ENCODE peak calls at places on chromosomes 4 and X, in six cellular contexts. One of them, this sample, is unnamed. For H3K4me1, the result is how much of the 10 kb centered on the place peaks cover.

GRCh38 chr4:135804785-135805184 is 1603.2 kb upstream of the PABPC4L start:
- DNase-seq in esophagus muscularis mucosa: no peak
- DNase-seq in tibial nerve: no peak
- DNase-seq in A549: no peak
- DNase-seq in GM12878: no peak
- DNase-seq in stomach: no peak
- DNase-seq in this sample: no peak

GRCh38 chr4:95506264-95506663 is 42.5 kb downstream of the UNC5C start:
- DNase-seq in esophagus muscularis mucosa: no peak
- DNase-seq in stomach: no peak
- DNase-seq in GM12878: no peak
- DNase-seq in A549: no peak
- DNase-seq in tibial nerve: no peak
- DNase-seq in this sample: no peak

GRCh38 chr4:56613101-56613862 is 67.8 kb downstream of the HOPX start:
- DNase-seq in GM12878: no peak
- DNase-seq in A549: peak
- DNase-seq in esophagus muscularis mucosa: no peak
- DNase-seq in stomach: no peak
- DNase-seq in tibial nerve: no peak
- DNase-seq in this sample: no peak

GRCh38 chr4:46445689-46446339 is 55.9 kb upstream of the GABRA2 start:
- DNase-seq in tibial nerve: no peak
- DNase-seq in stomach: no peak
- DNase-seq in GM12878: no peak
- DNase-seq in esophagus muscularis mucosa: no peak
- DNase-seq in A549: no peak
- DNase-seq in this sample: no peak

GRCh38 chrX:19571708-19572107 is 56.4 kb upstream of the MAP3K15 start:
- DNase-seq in stomach: no peak
- DNase-seq in esophagus muscularis mucosa: no peak
- DNase-seq in A549: no peak
- DNase-seq in tibial nerve: no peak
- DNase-seq in GM12878: no peak
- DNase-seq in this sample: no peak

GRCh38 chr4:139890810-139891209 is 225.2 kb downstream of the MGST2 start:
- DNase-seq in stomach: no peak
- DNase-seq in esophagus muscularis mucosa: no peak
- DNase-seq in tibial nerve: no peak
- DNase-seq in A549: no peak
- DNase-seq in GM12878: no peak
- DNase-seq in this sample: no peak

GRCh38 chr4:130359537-130359936 is 1263.6 kb downstream of the C4orf33 start:
- DNase-seq in esophagus muscularis mucosa: no peak
- DNase-seq in stomach: no peak
- DNase-seq in GM12878: no peak
- DNase-seq in tibial nerve: no peak
- DNase-seq in A549: peak
- DNase-seq in this sample: no peak

GRCh38 chr4:67861513-67861912 is 22.3 kb downstream of the TMPRSS11D start:
- DNase-seq in A549: no peak
- DNase-seq in stomach: no peak
- DNase-seq in esophagus muscularis mucosa: no peak
- DNase-seq in tibial nerve: no peak
- DNase-seq in GM12878: no peak
- DNase-seq in this sample: no peak

GRCh38 chrX:9291666-9292065 is 173.2 kb upstream of the TBL1X start:
- DNase-seq in tibial nerve: no peak
- DNase-seq in esophagus muscularis mucosa: no peak
- DNase-seq in A549: no peak
- DNase-seq in stomach: no peak
- DNase-seq in GM12878: no peak
- DNase-seq in this sample: no peak

GRCh38 chrX:21873063-21873785 is 17.4 kb downstream of the YY2 start:
- DNase-seq in A549: no peak
- DNase-seq in GM12878: no peak
- DNase-seq in tibial nerve: no peak
- DNase-seq in esophagus muscularis mucosa: no peak
- DNase-seq in stomach: no peak
- DNase-seq in this sample: no peak

GRCh38 chr4:31467781-31468180 is 747.6 kb downstream of the PCDH7 start:
- DNase-seq in stomach: no peak
- DNase-seq in tibial nerve: no peak
- DNase-seq in GM12878: no peak
- DNase-seq in A549: no peak
- DNase-seq in esophagus muscularis mucosa: no peak
- DNase-seq in this sample: no peak

GRCh38 chr4:184748251-184748652 is 14.4 kb upstream of the CENPU start:
- DNase-seq in A549: no peak
- DNase-seq in esophagus muscularis mucosa: no peak
- DNase-seq in GM12878: no peak
- DNase-seq in stomach: peak
- DNase-seq in tibial nerve: no peak
- DNase-seq in this sample: peak

GRCh38 chr4:11914406-11914805 is 485.7 kb upstream of the HS3ST1 start:
- DNase-seq in GM12878: no peak
- DNase-seq in stomach: no peak
- DNase-seq in tibial nerve: no peak
- DNase-seq in esophagus muscularis mucosa: no peak
- DNase-seq in A549: no peak
- DNase-seq in this sample: no peak

GRCh38 chrX:30653415-30654131 is at the start of gene GK:
- DNase-seq in GM12878: no peak
- DNase-seq in esophagus muscularis mucosa: no peak
- DNase-seq in A549: no peak
- DNase-seq in tibial nerve: no peak
- DNase-seq in stomach: no peak
- DNase-seq in this sample: peak

GRCh38 chr4:141645611-141646340 is 9.4 kb downstream of the IL15 start:
- DNase-seq in stomach: no peak
- DNase-seq in A549: peak
- DNase-seq in GM12878: no peak
- DNase-seq in esophagus muscularis mucosa: no peak
- DNase-seq in tibial nerve: no peak
- DNase-seq in this sample: no peak

GRCh38 chr4:8381814-8382581 is 58.5 kb downstream of the ACOX3 start:
- DNase-seq in A549: no peak
- DNase-seq in esophagus muscularis mucosa: no peak
- DNase-seq in tibial nerve: no peak
- DNase-seq in GM12878: no peak
- DNase-seq in stomach: no peak
- DNase-seq in this sample: no peak

GRCh38 chr4:163540977-163541376 is 46.5 kb downstream of the TMA16 start:
- DNase-seq in esophagus muscularis mucosa: no peak
- DNase-seq in stomach: no peak
- DNase-seq in tibial nerve: no peak
- DNase-seq in A549: no peak
- DNase-seq in GM12878: no peak
- DNase-seq in this sample: no peak

GRCh38 chrX:3345281-3346081 is 971 bp downstream of the MXRA5 start:
- DNase-seq in GM12878: no peak
- DNase-seq in stomach: peak
- DNase-seq in A549: no peak
- DNase-seq in tibial nerve: no peak
- DNase-seq in esophagus muscularis mucosa: no peak
- DNase-seq in this sample: no peak

GRCh38 chrX:134631404-134632346 is 26.6 kb downstream of the PLAC1 start:
- DNase-seq in GM12878: no peak
- DNase-seq in tibial nerve: no peak
- DNase-seq in esophagus muscularis mucosa: peak
- DNase-seq in stomach: no peak
- DNase-seq in A549: no peak
- DNase-seq in this sample: no peak

GRCh38 chr4:140755811-140756291 is 334 bp downstream of the TBC1D9 start:
- DNase-seq in esophagus muscularis mucosa: no peak
- DNase-seq in tibial nerve: no peak
- DNase-seq in stomach: peak
- DNase-seq in A549: peak
- DNase-seq in GM12878: no peak
- DNase-seq in this sample: no peak

GRCh38 chr4:176920694-176921093 is 128.0 kb upstream of the VEGFC start:
- DNase-seq in GM12878: no peak
- DNase-seq in A549: no peak
- DNase-seq in stomach: no peak
- DNase-seq in tibial nerve: no peak
- DNase-seq in esophagus muscularis mucosa: no peak
- DNase-seq in this sample: no peak

GRCh38 chr4:143358419-143358818 is 21.7 kb downstream of the GAB1 start:
- DNase-seq in A549: no peak
- DNase-seq in stomach: no peak
- DNase-seq in GM12878: no peak
- DNase-seq in tibial nerve: no peak
- DNase-seq in esophagus muscularis mucosa: no peak
- DNase-seq in this sample: no peak

GRCh38 chr4:143358923-143359694 is 22.4 kb downstream of the GAB1 start:
- DNase-seq in A549: peak
- DNase-seq in esophagus muscularis mucosa: no peak
- DNase-seq in stomach: peak
- DNase-seq in GM12878: no peak
- DNase-seq in tibial nerve: no peak
- DNase-seq in this sample: no peak

GRCh38 chr4:143357161-143357845 is 20.6 kb downstream of the GAB1 start:
- DNase-seq in A549: no peak
- DNase-seq in GM12878: no peak
- DNase-seq in esophagus muscularis mucosa: no peak
- DNase-seq in stomach: no peak
- DNase-seq in tibial nerve: no peak
- DNase-seq in this sample: no peak

GRCh38 chr4:143360838-143361237 is 24.2 kb downstream of the GAB1 start:
- DNase-seq in tibial nerve: no peak
- DNase-seq in GM12878: no peak
- DNase-seq in A549: no peak
- DNase-seq in esophagus muscularis mucosa: no peak
- DNase-seq in stomach: no peak
- DNase-seq in this sample: no peak

DNA sequence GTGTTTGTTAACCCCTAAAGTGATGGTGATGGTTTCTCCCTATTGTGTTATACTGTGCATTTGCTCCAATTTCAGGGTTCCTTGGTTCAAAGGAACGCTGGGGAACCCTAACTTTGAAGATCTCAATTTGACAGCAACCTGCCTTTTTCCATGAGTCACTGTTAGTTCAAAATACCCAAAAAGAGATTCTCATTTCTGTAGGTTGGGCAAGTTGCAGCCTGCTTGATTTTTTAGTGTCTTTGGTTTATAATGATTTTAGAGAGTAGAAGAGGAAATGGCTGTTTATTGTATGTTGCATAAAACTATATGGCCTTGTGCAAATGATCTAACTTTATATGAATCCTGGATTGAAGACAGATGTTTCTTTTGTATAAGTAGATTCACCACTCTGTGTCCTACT is 23.1 kb downstream of the GAB1 start:
- DNase-seq in esophagus muscularis mucosa: no peak
- DNase-seq in GM12878: no peak
- DNase-seq in A549: no peak
- DNase-seq in tibial nerve: no peak
- DNase-seq in stomach: no peak
- DNase-seq in this sample: no peak
- H3K4me1 ChIP-seq in esophagus muscularis mucosa: half or more
- H3K4me1 ChIP-seq in GM12878: under half
- H3K4me1 ChIP-seq in A549: under half
- H3K4me1 ChIP-seq in tibial nerve: half or more
- H3K4me1 ChIP-seq in stomach: half or more
- H3K4me1 ChIP-seq in this sample: half or more

GRCh38 chrX:17120816-17121215 is 174.4 kb downstream of the REPS2 start:
- DNase-seq in A549: no peak
- DNase-seq in esophagus muscularis mucosa: no peak
- DNase-seq in GM12878: no peak
- DNase-seq in stomach: no peak
- DNase-seq in tibial nerve: no peak
- DNase-seq in this sample: no peak
- TF ChIP-seq EP300 in A549: no peak
- TF ChIP-seq EP300 in esophagus muscularis mucosa: no peak
- TF ChIP-seq EP300 in GM12878: no peak
- TF ChIP-seq EP300 in stomach: no peak
- TF ChIP-seq EP300 in tibial nerve: no peak
- TF ChIP-seq EP300 in this sample: no peak

GRCh38 chr4:110193822-110194761 is 4.3 kb downstream of the ELOVL6 start:
- DNase-seq in esophagus muscularis mucosa: no peak
- DNase-seq in tibial nerve: peak
- DNase-seq in GM12878: peak
- DNase-seq in A549: peak
- DNase-seq in stomach: peak
- DNase-seq in this sample: peak
- TF ChIP-seq POLR2A in esophagus muscularis mucosa: no peak
- TF ChIP-seq POLR2A in tibial nerve: no peak
- TF ChIP-seq POLR2A in GM12878: peak
- TF ChIP-seq POLR2A in A549: peak
- TF ChIP-seq POLR2A in stomach: no peak
- TF ChIP-seq POLR2A in this sample: no peak

DNA sequence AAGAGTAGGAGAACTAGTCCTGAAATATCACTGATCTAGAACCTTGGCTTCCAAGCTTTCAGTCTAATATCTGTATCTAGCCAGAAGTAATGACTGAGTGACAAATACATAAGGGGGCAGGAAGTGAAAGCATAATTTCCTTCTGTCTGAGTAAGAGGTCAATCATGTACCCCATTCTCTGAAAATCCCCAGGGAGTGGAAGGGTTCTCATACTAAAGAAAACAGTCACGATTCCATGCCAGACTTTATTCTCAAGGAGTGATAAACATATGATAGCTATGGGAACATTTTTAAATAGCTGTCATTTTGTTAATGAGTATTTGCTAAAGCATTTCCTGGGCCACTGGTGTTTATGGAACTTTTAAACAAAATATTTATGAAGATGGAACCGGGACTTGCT is 308.5 kb downstream of the ARHGAP24 start:
- DNase-seq in GM12878: no peak
- DNase-seq in A549: no peak
- DNase-seq in stomach: no peak
- DNase-seq in tibial nerve: no peak
- DNase-seq in esophagus muscularis mucosa: no peak
- DNase-seq in this sample: no peak
- H3K4me1 ChIP-seq in GM12878: under half
- H3K4me1 ChIP-seq in A549: under half
- H3K4me1 ChIP-seq in stomach: under half
- H3K4me1 ChIP-seq in tibial nerve: under half
- H3K4me1 ChIP-seq in esophagus muscularis mucosa: half or more
- H3K4me1 ChIP-seq in this sample: under half